ENCODE peak calls at places on chromosomes 13 and 19, in five cellular contexts. One of them, this sample, is unnamed.

GRCh38 chr19:5103812-5104410 is 135.0 kb downstream of the KDM4B start:
- DNase-seq in choroid plexus epithelial cell: no peak
- DNase-seq in GM23338: no peak
- DNase-seq in fibroblast of mammary gland: no peak
- DNase-seq in CD8-positive, alpha-beta memory T cell: no peak
- DNase-seq in this sample: no peak

GRCh38 chr19:33868076-33868735 is 71.5 kb downstream of the KCTD15 start:
- DNase-seq in choroid plexus epithelial cell: peak
- DNase-seq in GM23338: no peak
- DNase-seq in fibroblast of mammary gland: no peak
- DNase-seq in CD8-positive, alpha-beta memory T cell: no peak
- DNase-seq in this sample: peak

GRCh38 chr13:103941506-103942148 is 875.4 kb upstream of the SLC10A2 start:
- DNase-seq in GM23338: peak
- DNase-seq in CD8-positive, alpha-beta memory T cell: no peak
- DNase-seq in fibroblast of mammary gland: no peak
- DNase-seq in choroid plexus epithelial cell: peak
- DNase-seq in this sample: no peak

GRCh38 chr19:42175952-42176648 is 41.4 kb downstream of the DEDD2 start:
- DNase-seq in choroid plexus epithelial cell: peak
- DNase-seq in CD8-positive, alpha-beta memory T cell: no peak
- DNase-seq in fibroblast of mammary gland: no peak
- DNase-seq in GM23338: peak
- DNase-seq in this sample: no peak

GRCh38 chr13:61728468-61728867 is 312.8 kb upstream of the PCDH20 start:
- DNase-seq in GM23338: no peak
- DNase-seq in choroid plexus epithelial cell: peak
- DNase-seq in fibroblast of mammary gland: peak
- DNase-seq in CD8-positive, alpha-beta memory T cell: no peak
- DNase-seq in this sample: no peak

GRCh38 chr13:38262211-38262610 is 87.4 kb upstream of the UFM1 start:
- DNase-seq in CD8-positive, alpha-beta memory T cell: no peak
- DNase-seq in GM23338: no peak
- DNase-seq in fibroblast of mammary gland: peak
- DNase-seq in choroid plexus epithelial cell: peak
- DNase-seq in this sample: no peak

GRCh38 chr13:46295531-46296464 is 84.1 kb downstream of the LRRC63 start:
- DNase-seq in GM23338: no peak
- DNase-seq in fibroblast of mammary gland: peak
- DNase-seq in CD8-positive, alpha-beta memory T cell: peak
- DNase-seq in choroid plexus epithelial cell: peak
- DNase-seq in this sample: no peak

GRCh38 chr13:97122381-97122996 is 99.6 kb upstream of the MBNL2 start:
- DNase-seq in CD8-positive, alpha-beta memory T cell: no peak
- DNase-seq in GM23338: no peak
- DNase-seq in fibroblast of mammary gland: peak
- DNase-seq in choroid plexus epithelial cell: peak
- DNase-seq in this sample: no peak

GRCh38 chr19:5772416-5772815 is 12.1 kb downstream of the PRR22 start:
- DNase-seq in GM23338: no peak
- DNase-seq in choroid plexus epithelial cell: no peak
- DNase-seq in fibroblast of mammary gland: no peak
- DNase-seq in CD8-positive, alpha-beta memory T cell: no peak
- DNase-seq in this sample: no peak

GRCh38 chr13:75181906-75182305 is 300.1 kb downstream of the TBC1D4 start:
- DNase-seq in CD8-positive, alpha-beta memory T cell: no peak
- DNase-seq in choroid plexus epithelial cell: peak
- DNase-seq in fibroblast of mammary gland: peak
- DNase-seq in GM23338: no peak
- DNase-seq in this sample: no peak

GRCh38 chr13:51349016-51349415 is 9.5 kb downstream of the SERPINE3 start:
- DNase-seq in CD8-positive, alpha-beta memory T cell: no peak
- DNase-seq in GM23338: no peak
- DNase-seq in choroid plexus epithelial cell: no peak
- DNase-seq in fibroblast of mammary gland: no peak
- DNase-seq in this sample: no peak

GRCh38 chr19:46346821-46347571 is at the start of gene PPP5C:
- DNase-seq in GM23338: peak
- DNase-seq in choroid plexus epithelial cell: peak
- DNase-seq in CD8-positive, alpha-beta memory T cell: peak
- DNase-seq in fibroblast of mammary gland: peak
- DNase-seq in this sample: peak

GRCh38 chr19:5985098-5985783 is 7.3 kb upstream of the RANBP3 start:
- DNase-seq in GM23338: no peak
- DNase-seq in CD8-positive, alpha-beta memory T cell: no peak
- DNase-seq in fibroblast of mammary gland: peak
- DNase-seq in choroid plexus epithelial cell: peak
- DNase-seq in this sample: no peak

GRCh38 chr19:19207637-19208582 is 3.8 kb upstream of the NCAN start:
- DNase-seq in CD8-positive, alpha-beta memory T cell: no peak
- DNase-seq in GM23338: no peak
- DNase-seq in choroid plexus epithelial cell: no peak
- DNase-seq in fibroblast of mammary gland: no peak
- DNase-seq in this sample: no peak

GRCh38 chr13:63910406-63910957 is 2494.8 kb upstream of the PCDH20 start:
- DNase-seq in CD8-positive, alpha-beta memory T cell: no peak
- DNase-seq in GM23338: peak
- DNase-seq in fibroblast of mammary gland: no peak
- DNase-seq in choroid plexus epithelial cell: peak
- DNase-seq in this sample: no peak

GRCh38 chr13:64505511-64505910 is 2724.6 kb downstream of the PCDH9 start:
- DNase-seq in choroid plexus epithelial cell: peak
- DNase-seq in fibroblast of mammary gland: peak
- DNase-seq in CD8-positive, alpha-beta memory T cell: no peak
- DNase-seq in GM23338: no peak
- DNase-seq in this sample: no peak

GRCh38 chr19:46386151-46386550 is 27.2 kb downstream of the CCDC8 start:
- DNase-seq in choroid plexus epithelial cell: no peak
- DNase-seq in CD8-positive, alpha-beta memory T cell: no peak
- DNase-seq in GM23338: no peak
- DNase-seq in fibroblast of mammary gland: no peak
- DNase-seq in this sample: peak

DNA sequence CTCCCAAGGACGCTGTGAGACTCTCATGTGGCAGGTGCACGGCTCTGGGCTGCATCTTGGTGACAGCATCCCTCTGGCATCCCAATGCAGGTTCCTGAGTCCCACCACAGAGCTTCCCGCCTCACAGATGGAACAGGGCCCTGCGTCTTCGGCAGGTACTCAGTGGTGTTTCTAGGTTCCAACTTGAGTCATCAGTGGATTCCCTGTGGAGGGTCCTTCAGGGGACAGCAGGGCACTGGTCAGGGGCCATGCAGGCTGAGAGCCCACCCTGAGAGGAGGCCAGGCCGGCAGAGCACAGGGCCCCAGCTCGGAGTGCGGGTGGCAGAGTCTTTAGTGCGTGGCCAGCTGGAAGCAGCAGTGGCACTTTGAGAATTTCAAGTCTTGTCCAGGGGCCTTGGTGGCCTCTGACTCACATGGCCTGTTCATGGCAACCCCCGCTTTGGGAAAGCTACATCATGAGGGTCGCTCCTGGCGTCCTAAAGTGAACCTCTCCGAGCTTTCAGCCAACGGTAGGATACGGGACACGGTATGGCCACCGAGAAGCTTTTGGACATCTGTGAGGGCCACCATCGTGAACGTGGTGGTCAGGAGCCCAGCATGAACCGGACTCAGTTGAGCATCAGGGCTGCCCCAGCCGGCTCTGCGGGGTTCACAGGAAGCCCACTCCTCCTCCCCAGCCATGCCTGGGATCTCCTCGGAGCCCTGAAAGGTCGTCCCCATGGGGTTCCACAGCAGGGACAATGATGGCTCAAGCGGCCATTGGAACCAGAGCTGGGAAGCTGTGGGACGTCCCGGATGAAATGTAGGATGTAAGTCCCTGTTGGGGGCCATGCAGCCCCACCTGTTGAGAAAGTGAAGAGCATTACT is 72.0 kb upstream of the MCF2L start:
- DNase-seq in CD8-positive, alpha-beta memory T cell: no peak
- DNase-seq in GM23338: no peak
- DNase-seq in choroid plexus epithelial cell: no peak
- DNase-seq in fibroblast of mammary gland: no peak
- DNase-seq in this sample: peak
- H3K4me3 ChIP-seq in CD8-positive, alpha-beta memory T cell: no peak
- H3K4me3 ChIP-seq in GM23338: no peak
- H3K4me3 ChIP-seq in choroid plexus epithelial cell: no peak
- H3K4me3 ChIP-seq in fibroblast of mammary gland: no peak
- H3K4me3 ChIP-seq in this sample: no peak

DNA sequence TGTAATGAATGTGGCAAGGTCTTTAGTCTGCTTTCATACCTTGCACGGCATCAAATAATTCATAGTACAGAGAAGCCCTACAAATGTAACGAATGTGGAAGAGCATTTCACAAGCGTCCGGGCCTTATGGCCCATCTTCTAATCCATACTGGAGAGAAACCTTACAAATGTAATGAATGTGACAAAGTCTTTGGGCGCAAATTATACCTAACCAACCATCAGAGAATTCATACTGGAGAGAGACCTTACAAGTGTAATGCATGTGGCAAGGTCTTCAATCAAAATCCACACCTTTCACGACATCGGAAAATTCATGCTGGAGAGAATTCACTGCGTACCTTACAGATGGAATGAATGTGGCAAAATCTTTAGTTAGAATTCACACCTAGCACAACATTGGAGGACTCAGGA is 3.3 kb upstream of the ZNF880 start:
- DNase-seq in GM23338: no peak
- DNase-seq in CD8-positive, alpha-beta memory T cell: no peak
- DNase-seq in choroid plexus epithelial cell: no peak
- DNase-seq in fibroblast of mammary gland: no peak
- DNase-seq in this sample: no peak
- H3K4me3 ChIP-seq in GM23338: no peak
- H3K4me3 ChIP-seq in CD8-positive, alpha-beta memory T cell: no peak
- H3K4me3 ChIP-seq in choroid plexus epithelial cell: no peak
- H3K4me3 ChIP-seq in fibroblast of mammary gland: no peak
- H3K4me3 ChIP-seq in this sample: no peak

GRCh38 chr19:10478476-10478875 is 24.7 kb downstream of the KEAP1 start:
- DNase-seq in CD8-positive, alpha-beta memory T cell: no peak
- DNase-seq in fibroblast of mammary gland: peak
- DNase-seq in GM23338: no peak
- DNase-seq in choroid plexus epithelial cell: no peak
- DNase-seq in this sample: no peak
- H3K4me3 ChIP-seq in CD8-positive, alpha-beta memory T cell: peak
- H3K4me3 ChIP-seq in fibroblast of mammary gland: no peak
- H3K4me3 ChIP-seq in GM23338: no peak
- H3K4me3 ChIP-seq in choroid plexus epithelial cell: no peak
- H3K4me3 ChIP-seq in this sample: no peak

GRCh38 chr19:38211206-38211605 is 12.8 kb downstream of the DPF1 start:
- DNase-seq in GM23338: peak
- DNase-seq in choroid plexus epithelial cell: no peak
- DNase-seq in fibroblast of mammary gland: no peak
- DNase-seq in CD8-positive, alpha-beta memory T cell: no peak
- DNase-seq in this sample: no peak

GRCh38 chr19:38209671-38210457 is 14.2 kb downstream of the DPF1 start:
- DNase-seq in fibroblast of mammary gland: peak
- DNase-seq in CD8-positive, alpha-beta memory T cell: no peak
- DNase-seq in GM23338: peak
- DNase-seq in choroid plexus epithelial cell: peak
- DNase-seq in this sample: no peak

GRCh38 chr19:38209152-38209551 is 14.9 kb downstream of the DPF1 start:
- DNase-seq in CD8-positive, alpha-beta memory T cell: no peak
- DNase-seq in choroid plexus epithelial cell: no peak
- DNase-seq in fibroblast of mammary gland: no peak
- DNase-seq in GM23338: peak
- DNase-seq in this sample: no peak

GRCh38 chr19:38211779-38212178 is 12.2 kb downstream of the DPF1 start:
- DNase-seq in CD8-positive, alpha-beta memory T cell: no peak
- DNase-seq in fibroblast of mammary gland: no peak
- DNase-seq in GM23338: peak
- DNase-seq in choroid plexus epithelial cell: no peak
- DNase-seq in this sample: no peak

GRCh38 chr19:38210458-38210987 is 13.5 kb downstream of the DPF1 start:
- DNase-seq in CD8-positive, alpha-beta memory T cell: no peak
- DNase-seq in choroid plexus epithelial cell: peak
- DNase-seq in fibroblast of mammary gland: no peak
- DNase-seq in GM23338: peak
- DNase-seq in this sample: no peak
- H3K4me3 ChIP-seq in CD8-positive, alpha-beta memory T cell: no peak
- H3K4me3 ChIP-seq in choroid plexus epithelial cell: no peak
- H3K4me3 ChIP-seq in fibroblast of mammary gland: peak
- H3K4me3 ChIP-seq in GM23338: peak
- H3K4me3 ChIP-seq in this sample: no peak

GRCh38 chr19:13492128-13492527 is 14.2 kb downstream of the CACNA1A start:
- DNase-seq in CD8-positive, alpha-beta memory T cell: no peak
- DNase-seq in GM23338: peak
- DNase-seq in fibroblast of mammary gland: peak
- DNase-seq in choroid plexus epithelial cell: peak
- DNase-seq in this sample: no peak
- H3K4me3 ChIP-seq in CD8-positive, alpha-beta memory T cell: no peak
- H3K4me3 ChIP-seq in GM23338: no peak
- H3K4me3 ChIP-seq in fibroblast of mammary gland: no peak
- H3K4me3 ChIP-seq in choroid plexus epithelial cell: no peak
- H3K4me3 ChIP-seq in this sample: no peak

GRCh38 chr13:110743687-110744086 is 30.2 kb downstream of the ING1 start:
- DNase-seq in CD8-positive, alpha-beta memory T cell: no peak
- DNase-seq in GM23338: no peak
- DNase-seq in fibroblast of mammary gland: no peak
- DNase-seq in choroid plexus epithelial cell: no peak
- DNase-seq in this sample: no peak
- H3K4me3 ChIP-seq in CD8-positive, alpha-beta memory T cell: no peak
- H3K4me3 ChIP-seq in GM23338: no peak
- H3K4me3 ChIP-seq in fibroblast of mammary gland: no peak
- H3K4me3 ChIP-seq in choroid plexus epithelial cell: no peak
- H3K4me3 ChIP-seq in this sample: no peak

DNA sequence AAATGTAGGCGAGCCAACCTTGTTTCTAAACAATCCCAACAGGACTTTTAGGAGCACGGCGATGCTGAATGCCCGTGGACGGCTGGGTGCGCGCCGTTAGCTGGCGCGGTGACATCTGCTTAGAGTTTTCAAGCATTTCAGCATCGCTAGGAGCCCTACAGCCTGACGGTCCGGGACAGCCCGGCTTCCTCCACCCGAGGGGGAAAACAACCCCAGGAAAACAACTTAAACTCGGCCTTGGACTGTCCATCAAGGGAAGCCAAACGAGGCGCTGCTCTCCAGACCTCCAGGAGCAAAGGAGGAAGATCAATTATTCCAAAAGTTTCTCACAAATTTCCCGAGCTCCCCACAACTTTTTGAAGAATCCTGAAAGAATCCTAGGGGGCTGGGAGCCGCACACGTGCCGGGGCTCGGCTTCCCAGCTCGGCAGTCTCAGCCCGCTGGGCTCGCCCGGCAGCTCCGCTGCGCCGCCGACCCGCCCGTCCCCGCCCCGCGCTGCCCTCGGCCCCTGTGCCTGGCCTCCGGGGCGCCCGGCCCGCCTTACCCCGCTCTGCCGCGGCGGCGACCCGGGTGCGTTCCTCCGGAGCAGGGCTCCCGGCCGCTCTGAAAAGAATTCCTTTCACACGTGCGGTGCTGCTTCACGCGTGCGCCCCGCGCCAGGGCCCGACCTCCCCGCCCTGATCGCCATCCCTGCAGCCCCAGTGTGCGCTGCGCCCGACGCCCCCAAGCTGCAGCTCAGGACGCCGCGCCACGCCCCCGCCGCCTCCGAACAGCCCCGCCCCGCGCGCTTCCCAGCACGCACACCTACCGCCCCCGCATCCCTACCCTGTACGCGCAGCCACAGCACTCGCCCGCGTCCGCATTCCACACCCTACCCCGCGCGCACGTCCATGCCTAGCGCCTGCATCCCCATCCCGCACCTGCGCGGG is at the start of gene GJA3:
- DNase-seq in CD8-positive, alpha-beta memory T cell: peak
- DNase-seq in fibroblast of mammary gland: peak
- DNase-seq in GM23338: peak
- DNase-seq in choroid plexus epithelial cell: peak
- DNase-seq in this sample: peak
- H3K4me3 ChIP-seq in CD8-positive, alpha-beta memory T cell: no peak
- H3K4me3 ChIP-seq in fibroblast of mammary gland: peak
- H3K4me3 ChIP-seq in GM23338: peak
- H3K4me3 ChIP-seq in choroid plexus epithelial cell: peak
- H3K4me3 ChIP-seq in this sample: peak

GRCh38 chr13:23921451-23921888 is 24.2 kb upstream of the C1QTNF9B start:
- DNase-seq in choroid plexus epithelial cell: peak
- DNase-seq in CD8-positive, alpha-beta memory T cell: no peak
- DNase-seq in GM23338: peak
- DNase-seq in fibroblast of mammary gland: peak
- DNase-seq in this sample: no peak
- H3K4me3 ChIP-seq in choroid plexus epithelial cell: no peak
- H3K4me3 ChIP-seq in CD8-positive, alpha-beta memory T cell: no peak
- H3K4me3 ChIP-seq in GM23338: no peak
- H3K4me3 ChIP-seq in fibroblast of mammary gland: no peak
- H3K4me3 ChIP-seq in this sample: no peak